ENCODE peak calls at places on chromosomes 16 and 17, in nine cellular contexts. F is fibroblast of villous mesenchyme, T is RWPE2, R is fibroblast of lung, G is thyroid gland, N is fibroblast of mammary gland, S is PC-9, A is body of pancreas, P is heart left ventricle. Q is an unnamed sample.

GRCh38 chr17:81120149-81120484 is 45.2 kb upstream of the PVALEF start:
- DNase-seq in T (no peak), F (no peak), R (no peak), G (no peak), P (no peak), N (no peak), A (no peak), S (no peak), Q (no peak)

GRCh38 chr17:43822566-43823190 is 10.3 kb downstream of the MPP3 start:
- DNase-seq in G (no peak), P (no peak), A (no peak), N (no peak), R (no peak), T (no peak), S (no peak), F (no peak), Q (no peak)

GRCh38 chr17:66602659-66603363 is 232.1 kb upstream of the CACNG5 start:
- DNase-seq in T (no peak), A (no peak), R (peak; percentile 56), N (peak; percentile 75), F (peak; percentile 25), S (no peak), G (no peak), P (peak; percentile 15), Q (peak; percentile 21)

GRCh38 chr16:31253642-31254045 is 6.1 kb upstream of the ITGAM start:
- DNase-seq in N (peak; percentile 36), R (no peak), T (no peak), G (peak; percentile 5), P (peak; percentile 12), F (peak; percentile 22), A (peak; percentile 9), S (no peak), Q (peak; percentile 6)

GRCh38 chr16:47815655-47816054 is 340.1 kb downstream of the ABCC12 start:
- DNase-seq in R (no peak), T (no peak), F (peak; percentile 7), G (no peak), N (no peak), S (no peak), P (no peak), A (no peak), Q (no peak)

GRCh38 chr16:23249830-23250229 is 52.3 kb upstream of the SCNN1B start:
- DNase-seq in T (no peak), S (no peak), A (no peak), N (no peak), G (no peak), F (no peak), P (no peak), R (no peak), Q (no peak)

GRCh38 chr17:47698749-47699535 is 5.0 kb downstream of the TBKBP1 start:
- DNase-seq in R (peak; percentile 49), S (peak; percentile 61), G (peak; percentile 51), T (no peak), P (peak; percentile 45), N (peak; percentile 45), F (peak; percentile 33), A (peak; percentile 65), Q (peak; percentile 68)

GRCh38 chr16:55030944-55031343 is 100.3 kb downstream of the IRX5 start:
- DNase-seq in A (no peak), N (no peak), S (no peak), T (no peak), G (no peak), F (no peak), P (no peak), R (no peak), Q (no peak)

GRCh38 chr17:20988001-20988641 is 54.7 kb downstream of the USP22 start:
- DNase-seq in S (no peak), P (no peak), R (no peak), F (no peak), G (no peak), N (no peak), A (no peak), T (no peak), Q (no peak)

GRCh38 chr16:30491744-30492308 is 19.3 kb downstream of the ITGAL start:
- DNase-seq in A (peak; percentile 11), G (peak; percentile 5), T (no peak), F (peak; percentile 73), S (peak; percentile 86), N (peak; percentile 80), R (peak; percentile 79), P (peak; percentile 20), Q (peak; percentile 83)

GRCh38 chr16:47375423-47375822 is 85.4 kb downstream of the ITFG1 start:
- DNase-seq in P (no peak), F (no peak), N (no peak), R (no peak), T (no peak), S (no peak), G (no peak), A (no peak), Q (no peak)

GRCh38 chr17:2610640-2611175 is 17.3 kb downstream of the PAFAH1B1 start:
- DNase-seq in A (no peak), P (no peak), R (no peak), T (no peak), N (peak; percentile 17), S (no peak), G (no peak), F (no peak), Q (no peak)

GRCh38 chr16:28106467-28106866 is 43.0 kb upstream of the GSG1L start:
- DNase-seq in A (no peak), G (no peak), S (no peak), T (no peak), F (no peak), P (no peak), N (no peak), R (no peak), Q (no peak)

DNA sequence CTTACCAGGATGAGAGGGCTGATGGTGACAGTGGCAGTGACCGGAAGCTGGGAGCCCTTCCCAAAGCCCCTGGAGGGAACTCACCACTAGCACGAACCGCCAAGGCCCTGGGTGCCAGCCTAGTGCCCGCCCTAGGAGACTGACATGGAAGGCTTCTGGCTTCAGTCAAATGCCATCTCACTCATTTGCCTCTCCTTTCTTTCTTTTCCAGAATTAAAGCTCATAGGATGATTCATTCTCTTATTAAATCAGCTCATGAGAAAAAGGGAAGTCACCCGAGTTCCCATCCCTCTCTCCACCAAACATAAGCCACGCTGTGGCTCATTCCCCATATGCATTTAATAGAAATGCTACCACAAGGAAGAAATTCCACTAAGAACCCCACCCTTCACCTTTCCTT is 12.1 kb downstream of the CUEDC1 start:
- DNase-seq in G (no peak), N (peak; percentile 78), R (no peak), T (no peak), P (no peak), A (no peak), F (peak; percentile 39), S (no peak), Q (peak; percentile 60)
- H3K4me3 ChIP-seq in G (no peak overlapping the region), N (no peak overlapping the region), R (no peak overlapping the region), T (no peak overlapping the region), P (no peak overlapping the region), A (no peak overlapping the region), F (no peak overlapping the region), S (no peak overlapping the region), Q (no peak overlapping the region)

DNA sequence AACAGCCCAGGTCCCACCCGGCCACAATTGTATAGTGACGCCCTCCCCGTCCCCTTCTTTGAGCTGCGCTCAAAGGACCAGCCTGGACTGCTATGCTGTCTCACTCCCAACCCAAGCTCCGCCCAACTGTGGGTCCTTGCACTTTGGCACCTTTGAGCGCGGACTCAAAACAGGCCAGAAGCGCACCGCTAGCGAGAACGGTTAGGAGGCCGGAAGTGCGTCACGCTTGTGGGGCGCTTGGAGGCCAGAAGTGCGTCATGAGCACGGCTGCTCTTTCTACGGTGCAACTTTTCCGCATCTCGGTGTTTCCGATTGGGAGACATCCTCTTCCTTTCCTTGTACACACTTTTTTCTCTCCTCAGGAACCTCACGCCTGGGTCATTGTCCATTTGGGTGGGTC is at the start of gene ZNF19:
- DNase-seq in S (no peak), N (no peak), A (no peak), P (no peak), F (no peak), G (no peak), T (no peak), R (no peak), Q (no peak)
- TF ChIP-seq CTCF in S (no peak), N (no peak), A (no peak), P (no peak), F (no peak), G (no peak), T (no peak), R (no peak), Q (no peak)

DNA sequence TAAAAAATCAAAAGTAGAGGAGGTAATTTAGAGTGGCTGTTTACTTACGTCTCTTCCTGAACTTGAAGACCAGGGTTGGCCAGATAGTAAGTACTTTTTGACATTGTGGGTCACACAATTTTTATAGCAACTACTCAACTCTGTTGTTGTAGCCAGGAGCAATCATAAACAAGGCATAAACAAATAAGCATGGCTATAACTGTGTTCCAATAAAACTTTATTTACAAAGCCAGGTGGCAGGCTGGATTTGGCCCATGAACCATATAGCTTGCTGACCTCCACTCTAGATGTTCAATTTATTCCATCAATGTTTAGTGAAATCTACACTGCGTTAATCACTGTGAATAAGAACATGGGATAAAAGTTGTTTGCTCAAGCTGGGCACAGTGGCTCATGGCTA is 500.4 kb upstream of the ERCC4 start:
- DNase-seq in F (no peak), A (no peak), P (no peak), T (no peak), N (no peak), G (no peak), R (no peak), S (no peak), Q (no peak)
- H3K4me3 ChIP-seq in F (no peak overlapping the region), A (no peak overlapping the region), P (no peak overlapping the region), T (no peak overlapping the region), N (no peak overlapping the region), G (no peak overlapping the region), R (no peak overlapping the region), S (no peak overlapping the region), Q (no peak overlapping the region)

DNA sequence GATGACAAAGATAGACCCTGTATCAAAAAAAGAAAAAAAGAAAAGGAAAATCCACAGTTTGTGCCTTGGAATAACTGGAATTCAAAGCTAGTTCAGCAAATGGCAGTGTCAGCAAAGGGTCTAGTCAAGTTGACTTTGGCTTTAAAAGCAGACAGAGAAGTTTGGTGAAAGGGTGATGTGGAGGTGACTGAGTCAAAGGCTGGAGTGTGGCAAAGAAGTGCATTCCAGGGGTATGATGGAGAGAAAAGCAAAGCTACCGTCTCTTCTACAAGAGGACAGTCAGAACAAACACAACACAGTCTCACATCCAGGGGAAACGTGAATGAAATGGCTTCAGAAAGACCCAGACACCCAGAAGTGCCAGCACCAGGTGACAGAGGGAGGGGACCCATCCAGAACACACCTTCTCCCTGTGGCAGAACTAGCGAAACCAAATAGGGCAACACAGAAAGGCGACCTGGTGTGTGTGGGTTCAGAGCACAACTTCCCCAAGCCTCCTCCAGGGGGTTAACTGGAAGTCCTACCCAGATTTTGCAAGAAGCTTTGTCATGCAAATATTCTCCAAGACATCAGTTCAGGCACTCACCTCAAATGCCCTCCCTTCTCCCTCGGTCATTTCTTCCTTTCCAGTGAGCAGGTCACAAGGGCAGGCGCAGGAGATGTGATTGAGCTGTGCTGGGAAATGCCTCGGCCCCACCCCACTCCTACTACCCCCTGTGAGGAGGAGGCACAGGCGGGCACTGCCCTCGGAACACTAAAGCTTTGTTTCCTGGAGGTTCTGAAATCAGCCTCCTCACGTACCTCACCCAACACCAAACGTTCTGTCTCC is 481.9 kb downstream of the SOX9 start:
- DNase-seq in R (peak; percentile 46), G (no peak), T (no peak), F (no peak), N (peak; percentile 76), A (peak; percentile 47), S (peak; percentile 81), P (no peak), Q (peak; percentile 60)
- TF ChIP-seq CTCF in R (peak; percentile 39), G (no peak), T (no peak), F (no peak), N (peak; percentile 39), A (peak; percentile 2), S (peak; percentile 56), P (no peak), Q (peak; percentile 27)